ENCODE peak calls at places on chromosome 19, in five cellular contexts. Y is HS-27A, V is NCI-H1048, E is osteoblast, M is hepatocyte. U is an unnamed sample.
A peak's percentile ranks its signal among the peaks of the same experiment; 100 is the strongest.

GRCh38 chr19:16073481-16073880 is 2.8 kb upstream of the TPM4 start:
- DNase-seq in Y (no peak), V (no peak), E (no peak), M (no peak), U (no peak)

GRCh38 chr19:4456566-4456842 is 1.1 kb downstream of the UBXN6 start:
- DNase-seq in Y (peak; percentile 27), V (no peak), E (peak; percentile 96), M (peak; percentile 86), U (no peak)

GRCh38 chr19:44623080-44623479 is 9.7 kb downstream of the IGSF23 start:
- DNase-seq in Y (no peak), V (no peak), E (peak; percentile 73), M (peak; percentile 30), U (no peak)

GRCh38 chr19:16698914-16699313 is 20.7 kb upstream of the NWD1 start:
- DNase-seq in Y (no peak), V (no peak), E (no peak), M (no peak), U (no peak)

GRCh38 chr19:49445997-49446396 is 4.7 kb upstream of the SLC17A7 start:
- DNase-seq in Y (no peak), V (no peak), E (peak; percentile 6), M (no peak), U (no peak)

GRCh38 chr19:46442808-46443450 is 14.2 kb upstream of the PNMA8C start:
- DNase-seq in Y (peak; percentile 27), V (no peak), E (peak; percentile 89), M (no peak), U (no peak)

GRCh38 chr19:38739440-38740251 is 4.6 kb downstream of the CAPN12 start:
- DNase-seq in Y (no peak), V (no peak), E (peak; percentile 81), M (no peak), U (no peak)

GRCh38 chr19:53102186-53102585 is 1.0 kb downstream of the ZNF160 start:
- DNase-seq in Y (no peak), V (no peak), E (no peak), M (peak; percentile 20), U (no peak)

GRCh38 chr19:42538841-42539709 is 10.8 kb upstream of the CEACAM1 start:
- DNase-seq in Y (no peak), V (no peak), E (no peak), M (no peak), U (no peak)

GRCh38 chr19:19849056-19849455 is 16.6 kb upstream of the ZNF253 start:
- DNase-seq in Y (no peak), V (no peak), E (no peak), M (no peak), U (no peak)

GRCh38 chr19:40804783-40805242 is 5.8 kb downstream of the EGLN2 start:
- DNase-seq in Y (no peak), V (no peak), E (peak; percentile 68), M (no peak), U (no peak)

GRCh38 chr19:850221-850978 is 1.7 kb upstream of the ELANE start:
- DNase-seq in Y (peak; percentile 30), V (no peak), E (peak; percentile 99), M (peak; percentile 78), U (no peak)

GRCh38 chr19:38727868-38728660 is 16.2 kb downstream of the CAPN12 start:
- DNase-seq in Y (no peak), V (no peak), E (peak; percentile 88), M (peak; percentile 62), U (no peak)

GRCh38 chr19:41531438-41532311 is 44.3 kb upstream of the CEACAM21 start:
- DNase-seq in Y (no peak), V (no peak), E (peak; percentile 52), M (no peak), U (peak; percentile 93)

GRCh38 chr19:2550431-2551171 is 74.7 kb downstream of the GADD45B start:
- DNase-seq in Y (no peak), V (no peak), E (peak; percentile 69), M (no peak), U (no peak)

GRCh38 chr19:2337329-2337707 is 8.8 kb downstream of the SPPL2B start:
- DNase-seq in Y (no peak), V (no peak), E (peak; percentile 96), M (peak; percentile 80), U (no peak)

GRCh38 chr19:39587496-39587895 is 14.8 kb upstream of the LGALS13 start:
- DNase-seq in Y (no peak), V (no peak), E (no peak), M (no peak), U (no peak)

GRCh38 chr19:46040952-46041500 is at the start of gene IGFL4:
- DNase-seq in Y (no peak), V (no peak), E (no peak), M (peak; percentile 43), U (no peak)

GRCh38 chr19:40763963-40764362 is 11.4 kb upstream of the MIA start:
- DNase-seq in Y (no peak), V (no peak), E (peak; percentile 36), M (no peak), U (no peak)

GRCh38 chr19:16899566-16900075 is 10.8 kb downstream of the F2RL3 start:
- DNase-seq in Y (no peak), V (no peak), E (peak; percentile 98), M (peak; percentile 46), U (peak; percentile 66)

GRCh38 chr19:45693168-45693788 is 812 bp downstream of the QPCTL start:
- DNase-seq in Y (peak; percentile 53), V (peak; percentile 36), E (peak; percentile 94), M (peak; percentile 89), U (peak; percentile 76)

GRCh38 chr19:33064778-33065550 is at the start of gene RHPN2:
- DNase-seq in Y (no peak), V (peak; percentile 43), E (peak; percentile 96), M (peak; percentile 93), U (peak; percentile 78)

U was measured in germinal center.